ENCODE peak calls at places on chromosome 9, in five cellular contexts. H, A, U, X and O are unnamed samples.

GRCh38 chr9:33186457-33187168 is 19.5 kb upstream of the B4GALT1 start:
- DNase-seq in H (no peak), A (no peak), U (no peak), X (no peak), O (no peak)

GRCh38 chr9:110869931-110870330 is 168.3 kb downstream of the LPAR1 start:
- DNase-seq in H (no peak), A (no peak), U (no peak), X (no peak), O (no peak)

GRCh38 chr9:38108326-38108725 is 39.3 kb upstream of the SHB start:
- DNase-seq in H (no peak), A (no peak), U (no peak), X (no peak), O (no peak)

GRCh38 chr9:75712690-75713089 is 177.8 kb upstream of the PCSK5 start:
- DNase-seq in H (no peak), A (peak), U (no peak), X (no peak), O (no peak)

GRCh38 chr9:95030344-95030743 is 287.2 kb downstream of the FANCC start:
- DNase-seq in H (no peak), A (no peak), U (no peak), X (no peak), O (no peak)

GRCh38 chr9:18396102-18396728 is 77.7 kb upstream of the ADAMTSL1 start:
- DNase-seq in H (no peak), A (no peak), U (no peak), X (peak), O (no peak)

GRCh38 chr9:79812507-79813261 is 240.9 kb downstream of the TLE4 start:
- DNase-seq in H (no peak), A (no peak), U (no peak), X (no peak), O (peak)

GRCh38 chr9:122498883-122499288 is 11.7 kb upstream of the OR1J2 start:
- DNase-seq in H (no peak), A (peak), U (no peak), X (peak), O (no peak)

GRCh38 chr9:113636165-113636564 is 172.6 kb downstream of the RGS3 start:
- DNase-seq in H (no peak), A (no peak), U (peak), X (no peak), O (peak)

GRCh38 chr9:92970467-92970923 is 23.2 kb downstream of the FGD3 start:
- DNase-seq in H (no peak), A (peak), U (peak), X (peak), O (peak)

GRCh38 chr9:36192196-36192595 is 1.5 kb downstream of the CLTA start:
- DNase-seq in H (no peak), A (peak), U (no peak), X (no peak), O (no peak)

GRCh38 chr9:120710110-120710981 is 3.9 kb downstream of the MEGF9 start:
- DNase-seq in H (no peak), A (no peak), U (no peak), X (no peak), O (peak)

GRCh38 chr9:127720031-127720864 is 4.4 kb downstream of the TTC16 start:
- DNase-seq in H (no peak), A (no peak), U (peak), X (no peak), O (no peak)